ENCODE peak calls at places on chromosome 12, in eight cellular contexts. T is HL-60; C is skeletal muscle cell; H is RWPE1; N is astrocyte of the spinal cord; J is GM19239; B is effector memory CD4-positive, alpha-beta T cell; F is activated gamma-delta T cell treated with anti-CD3 and anti-CD28 coated beads, Interleukin-2, amount 50 U/mL, for 16 hours. O is an unnamed sample.

GRCh38 chr12:124332068-124332672 is 37.3 kb downstream of the RFLNA start:
- DNase-seq in T (no peak), C (no peak), H (no peak), N (no peak), J (no peak), B (no peak), F (no peak), O (no peak)

GRCh38 chr12:12546314-12546772 is 16.3 kb downstream of the DUSP16 start:
- DNase-seq in T (no peak), C (no peak), H (no peak), N (no peak), J (no peak), B (no peak), F (no peak), O (no peak)

GRCh38 chr12:92602930-92603623 is 99.7 kb upstream of the PLEKHG7 start:
- DNase-seq in T (no peak), C (no peak), H (no peak), N (no peak), J (no peak), B (no peak), F (no peak), O (no peak)

GRCh38 chr12:79517363-79517762 is 173.4 kb downstream of the PAWR start:
- DNase-seq in T (no peak), C (no peak), H (no peak), N (no peak), J (no peak), B (no peak), F (no peak), O (no peak)

GRCh38 chr12:2944401-2945047 is 14.7 kb upstream of the TEAD4 start:
- DNase-seq in T (peak), C (no peak), H (peak), N (peak), J (peak), B (no peak), F (peak), O (peak)

GRCh38 chr12:106743270-106743988 is 31.1 kb upstream of the RIC8B start:
- DNase-seq in T (no peak), C (no peak), H (no peak), N (no peak), J (no peak), B (no peak), F (no peak), O (no peak)

GRCh38 chr12:47376937-47377336 is 297.2 kb upstream of the AMIGO2 start:
- DNase-seq in T (no peak), C (no peak), H (no peak), N (no peak), J (no peak), B (no peak), F (no peak), O (no peak)

GRCh38 chr12:16348435-16349131 is 1.1 kb downstream of the MGST1 start:
- DNase-seq in T (no peak), C (no peak), H (no peak), N (no peak), J (no peak), B (no peak), F (no peak), O (no peak)

GRCh38 chr12:120007272-120007671 is 18.2 kb downstream of the BICDL1 start:
- DNase-seq in T (peak), C (no peak), H (no peak), N (no peak), J (no peak), B (peak), F (peak), O (no peak)

GRCh38 chr12:93982847-93983315 is 165.5 kb upstream of the PLXNC1 start:
- DNase-seq in T (no peak), C (peak), H (peak), N (peak), J (no peak), B (no peak), F (no peak), O (no peak)

GRCh38 chr12:65769880-65770279 is 54.4 kb upstream of the HMGA2 start:
- DNase-seq in T (no peak), C (no peak), H (no peak), N (no peak), J (no peak), B (no peak), F (no peak), O (no peak)

GRCh38 chr12:11568762-11569478 is 80.6 kb upstream of the ETV6 start:
- DNase-seq in T (no peak), C (no peak), H (no peak), N (peak), J (no peak), B (no peak), F (no peak), O (no peak)

GRCh38 chr12:39831587-39832315 is 212.1 kb upstream of the ABCD2 start:
- DNase-seq in T (no peak), C (no peak), H (no peak), N (peak), J (no peak), B (no peak), F (no peak), O (no peak)

GRCh38 chr12:13945236-13945635 is 36.2 kb downstream of the GRIN2B start:
- DNase-seq in T (no peak), C (no peak), H (no peak), N (no peak), J (no peak), B (no peak), F (no peak), O (no peak)

GRCh38 chr12:82873951-82874350 is 187.2 kb downstream of the TMTC2 start:
- DNase-seq in T (no peak), C (no peak), H (no peak), N (no peak), J (no peak), B (no peak), F (no peak), O (no peak)

GRCh38 chr12:14810953-14811483 is 3.0 kb downstream of the SMCO3 start:
- DNase-seq in T (no peak), C (no peak), H (peak), N (peak), J (no peak), B (no peak), F (no peak), O (no peak)

GRCh38 chr12:67640863-67641262 is 7.7 kb upstream of the DYRK2 start:
- DNase-seq in T (no peak), C (no peak), H (no peak), N (no peak), J (no peak), B (no peak), F (no peak), O (no peak)